ENCODE peak calls at places on chromosomes 11 and 22, in eight cellular contexts. N, T, C, G, F, V, I and W are unnamed samples.

GRCh38 chr22:45154383-45154782 is 9.3 kb upstream of the NUP50 start:
- DNase-seq in V (peak), G (no peak), I (no peak), F (no peak), T (no peak), C (no peak), N (peak), W (no peak)

GRCh38 chr22:36136475-36136874 is 24.1 kb downstream of the APOL3 start:
- DNase-seq in G (no peak), C (no peak), T (no peak), N (peak), F (peak), V (peak), I (peak), W (no peak)

GRCh38 chr11:57349491-57350274 is 11.5 kb downstream of the P2RX3 start:
- DNase-seq in F (peak), C (peak), V (peak), I (peak), N (peak), T (peak), G (no peak), W (peak)

GRCh38 chr11:119785131-119785530 is 56.1 kb upstream of the NECTIN1 start:
- DNase-seq in N (no peak), G (no peak), F (no peak), C (no peak), V (no peak), I (no peak), T (no peak), W (no peak)

GRCh38 chr22:19800761-19801244 is 40.2 kb downstream of the TBX1 start:
- DNase-seq in G (peak), V (peak), T (no peak), F (no peak), C (no peak), N (peak), I (peak), W (no peak)

GRCh38 chr11:77154381-77155081 is 26.5 kb downstream of the MYO7A start:
- DNase-seq in G (no peak), N (no peak), I (no peak), C (peak), T (peak), F (peak), V (no peak), W (no peak)

GRCh38 chr22:44824271-44824670 is 71.9 kb downstream of the ARHGAP8 start:
- DNase-seq in T (no peak), F (no peak), N (no peak), I (no peak), V (no peak), G (no peak), C (no peak), W (no peak)

GRCh38 chr11:65558002-65558784 is at the start of gene LTBP3:
- DNase-seq in V (peak), C (peak), T (peak), G (no peak), F (peak), I (peak), N (peak), W (no peak)

GRCh38 chr22:40975346-40975745 is 24.2 kb downstream of the RBX1 start:
- DNase-seq in G (no peak), F (no peak), V (no peak), I (no peak), T (no peak), C (no peak), N (no peak), W (no peak)